ENCODE peak calls at places on chromosomes 4 and X, in seven cellular contexts. Y is tibial artery, X is HCT116, W is ascending aorta, J is heart left ventricle, Z is endothelial cell of umbilical vein, I is pancreas. R is an unnamed sample.
A peak's percentile ranks its signal among the peaks of the same experiment; 100 is the strongest.

GRCh38 chrX:129793604-129794191 is 13.9 kb downstream of the SASH3 start:
- DNase-seq in Z (no peak), Y (no peak), I (no peak), X (no peak), J (no peak), W (no peak), R (no peak)

GRCh38 chrX:45381841-45382240 is 181.2 kb upstream of the DIPK2B start:
- DNase-seq in J (no peak), I (no peak), Y (no peak), X (no peak), W (no peak), Z (no peak), R (no peak)

GRCh38 chr4:3836041-3836801 is 70.0 kb downstream of the ADRA2C start:
- DNase-seq in W (no peak), X (no peak), Y (no peak), I (no peak), J (peak; percentile 23), Z (no peak), R (no peak)

GRCh38 chr4:140037353-140038030 is 116.5 kb downstream of the MAML3 start:
- DNase-seq in I (no peak), W (no peak), J (no peak), Z (peak; percentile 93), Y (no peak), X (no peak), R (no peak)

GRCh38 chrX:32116047-32116446 is 1044.2 kb upstream of the FTHL17 start:
- DNase-seq in X (no peak), J (no peak), Y (no peak), Z (no peak), I (no peak), W (no peak), R (no peak)

GRCh38 chr4:1753256-1753655 is 31.9 kb downstream of the TACC3 start:
- DNase-seq in J (no peak), X (no peak), Y (no peak), I (no peak), Z (no peak), W (no peak), R (no peak)

GRCh38 chrX:134377537-134377936 is 82.4 kb upstream of the HPRT1 start:
- DNase-seq in X (no peak), I (no peak), Y (no peak), Z (peak; percentile 45), J (no peak), W (no peak), R (no peak)

GRCh38 chrX:133645251-133645650 is 230.0 kb upstream of the GPC4 start:
- DNase-seq in J (no peak), W (no peak), Y (no peak), X (no peak), Z (no peak), I (no peak), R (no peak)

GRCh38 chr4:115323106-115323684 is 209.8 kb upstream of the NDST4 start:
- DNase-seq in W (no peak), I (no peak), X (no peak), Y (no peak), Z (no peak), J (no peak), R (no peak)

GRCh38 chrX:154092371-154092770 is 5.1 kb downstream of the MECP2 start:
- DNase-seq in I (no peak), J (no peak), Z (no peak), X (no peak), W (no peak), Y (no peak), R (no peak)

GRCh38 chrX:154091678-154092077 is 5.8 kb downstream of the MECP2 start:
- DNase-seq in Y (no peak), I (no peak), Z (no peak), X (no peak), J (no peak), W (no peak), R (no peak)

GRCh38 chrX:154094833-154095232 is 2.7 kb downstream of the MECP2 start:
- DNase-seq in Z (no peak), X (no peak), Y (no peak), W (no peak), J (no peak), I (no peak), R (no peak)

GRCh38 chrX:154096140-154097002 is 1.1 kb downstream of the MECP2 start:
- DNase-seq in W (no peak), X (no peak), I (no peak), J (peak; percentile 61), Z (no peak), Y (peak; percentile 64), R (no peak)

DNA sequence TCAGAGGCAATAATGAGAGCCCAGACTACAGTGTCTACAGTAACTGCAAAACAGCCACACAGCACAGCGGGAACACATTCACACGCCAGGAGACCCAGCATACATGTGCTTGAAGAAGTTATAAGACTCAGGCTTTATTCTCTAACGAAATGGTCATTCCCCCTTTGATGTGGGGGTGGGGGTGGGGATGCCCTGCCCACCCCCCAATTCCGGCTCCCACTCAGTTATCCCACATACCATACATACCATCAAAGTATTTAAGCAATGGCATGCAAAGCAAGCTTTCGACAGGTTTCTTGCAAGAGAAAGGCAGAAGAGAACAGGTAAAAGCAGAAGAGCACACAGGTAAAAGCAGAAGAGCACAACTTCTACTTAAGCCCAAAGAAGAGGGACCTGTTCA is 3.6 kb downstream of the MECP2 start:
- DNase-seq in W (no peak), X (no peak), Y (no peak), I (no peak), Z (no peak), J (no peak), R (no peak)
- H3K4me3 ChIP-seq in W (no peak overlapping the region), X (no peak overlapping the region), Y (peak overlapping the region; percentile 14), I (no peak overlapping the region), Z (no peak overlapping the region), J (no peak overlapping the region), R (peak overlapping the region; percentile 72)

DNA sequence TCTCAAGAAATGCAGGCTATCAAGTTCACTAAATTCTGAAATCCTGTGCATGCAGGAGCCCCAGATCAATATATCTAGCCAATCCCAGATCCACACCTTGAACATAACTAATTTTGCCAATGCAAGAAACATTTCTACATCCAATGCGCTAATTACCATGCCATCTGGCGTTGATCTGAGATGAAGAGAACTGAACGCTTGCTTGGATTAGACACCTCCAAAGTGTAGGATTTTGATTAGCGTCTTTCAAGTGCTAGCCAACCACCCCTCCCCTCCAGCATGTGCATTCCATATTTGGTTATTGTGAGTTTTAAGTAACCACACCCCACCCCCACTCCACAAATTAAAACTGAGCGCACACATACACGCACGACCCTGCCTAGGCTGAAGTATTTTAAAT is 512.1 kb upstream of the INTU start:
- DNase-seq in W (no peak), Z (no peak), X (no peak), I (no peak), J (no peak), Y (no peak), R (no peak)
- H3K4me3 ChIP-seq in W (no peak overlapping the region), Z (no peak overlapping the region), X (no peak overlapping the region), I (no peak overlapping the region), J (no peak overlapping the region), Y (no peak overlapping the region), R (no peak overlapping the region)

GRCh38 chr4:186948361-186949291 is 225.0 kb upstream of the FAT1 start:
- DNase-seq in J (no peak), Y (no peak), W (no peak), X (no peak), Z (no peak), I (no peak), R (no peak)
- H3K4me3 ChIP-seq in J (peak overlapping the region; percentile 14), Y (peak overlapping the region; percentile 31), W (peak overlapping the region; percentile 7), X (no peak overlapping the region), Z (no peak overlapping the region), I (no peak overlapping the region), R (peak overlapping the region; percentile 57)

DNA sequence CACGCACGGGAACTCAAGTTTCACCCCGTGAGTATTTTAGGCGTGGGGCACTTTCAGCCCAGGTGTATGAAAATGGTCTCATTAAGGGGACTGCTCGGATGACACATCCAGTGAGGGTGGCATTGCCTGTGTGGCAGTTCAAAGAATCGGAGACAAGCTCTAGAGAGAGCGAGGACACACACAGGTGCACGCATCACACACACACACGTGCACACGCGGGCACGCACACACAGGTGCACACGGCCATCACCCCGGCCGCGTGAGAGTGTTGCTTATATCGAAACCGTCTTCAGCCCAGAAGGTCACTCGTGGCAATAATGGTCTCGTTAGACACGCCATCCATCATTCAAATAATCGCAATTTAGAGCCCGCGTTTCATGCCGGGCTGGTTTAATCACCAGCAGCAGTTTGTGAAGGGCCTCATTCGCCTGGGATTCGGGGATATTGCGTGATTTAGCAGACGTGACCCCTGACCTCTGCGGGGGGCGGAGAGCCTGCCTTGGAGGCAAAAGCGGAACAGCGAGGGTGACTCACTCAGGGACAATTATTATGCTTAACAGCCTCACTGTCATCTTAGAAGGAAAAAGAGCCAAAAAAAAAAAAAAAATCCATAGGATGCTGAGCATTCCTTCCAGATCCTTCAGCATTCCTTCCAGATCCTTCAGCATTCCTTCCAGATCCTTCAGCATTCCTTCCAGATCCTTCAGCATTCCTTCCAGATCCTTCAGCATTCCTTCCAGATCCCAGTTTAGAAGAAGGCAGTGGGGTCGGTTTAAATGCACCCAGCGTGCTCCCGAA is 89.4 kb upstream of the PPP2R3B start:
- DNase-seq in X (no peak), Z (no peak), W (no peak), Y (no peak), J (no peak), I (no peak), R (no peak)
- H3K4me3 ChIP-seq in X (no peak overlapping the region), Z (no peak overlapping the region), W (no peak overlapping the region), Y (no peak overlapping the region), J (no peak overlapping the region), I (no peak overlapping the region), R (no peak overlapping the region)

GRCh38 chrX:65667503-65668355 is at the start of gene MSN:
- DNase-seq in X (no peak), Z (peak; percentile 52), J (peak; percentile 92), I (peak; percentile 87), W (no peak), Y (peak; percentile 88), R (no peak)

GRCh38 chrX:65671286-65671685 is 3.8 kb downstream of the MSN start:
- DNase-seq in J (no peak), Z (no peak), Y (no peak), X (no peak), I (no peak), W (no peak), R (no peak)

GRCh38 chrX:65671966-65672365 is 4.5 kb downstream of the MSN start:
- DNase-seq in W (no peak), Y (no peak), J (no peak), Z (no peak), X (no peak), I (no peak), R (no peak)

GRCh38 chrX:65668362-65669310 is 1.2 kb downstream of the MSN start:
- DNase-seq in W (peak; percentile 55), X (peak; percentile 29), Z (peak; percentile 69), J (peak; percentile 70), I (no peak), Y (peak; percentile 92), R (peak; percentile 32)

GRCh38 chrX:65667157-65667502 is 324 bp upstream of the MSN start:
- DNase-seq in J (no peak), Z (no peak), W (no peak), I (no peak), Y (no peak), X (no peak), R (no peak)
- H3K4me3 ChIP-seq in J (peak overlapping the region; percentile 78), Z (no peak overlapping the region), W (peak overlapping the region; percentile 74), I (peak overlapping the region; percentile 45), Y (peak overlapping the region; percentile 90), X (peak overlapping the region; percentile 78), R (peak overlapping the region; percentile 93)

GRCh38 chrX:105314468-105314867 is 94.0 kb upstream of the TEX13A start:
- DNase-seq in W (no peak), I (no peak), Y (no peak), J (no peak), X (no peak), Z (peak; percentile 57), R (no peak)
- H3K4me3 ChIP-seq in W (no peak overlapping the region), I (no peak overlapping the region), Y (no peak overlapping the region), J (no peak overlapping the region), X (no peak overlapping the region), Z (peak overlapping the region; percentile 76), R (no peak overlapping the region)

GRCh38 chr4:53123171-53123570 is 242.7 kb downstream of the SCFD2 start:
- DNase-seq in Z (no peak), Y (no peak), X (no peak), J (no peak), I (no peak), W (no peak), R (no peak)
- H3K4me3 ChIP-seq in Z (no peak overlapping the region), Y (no peak overlapping the region), X (no peak overlapping the region), J (no peak overlapping the region), I (no peak overlapping the region), W (no peak overlapping the region), R (no peak overlapping the region)

R was measured in thoracic aorta.